ENCODE peak calls at places on chromosome 4, in four cellular contexts. R, K, J and Z are unnamed samples. For H3K9me3, the result is how much of the 10 kb centered on the place peaks cover.

GRCh38 chr4:188275686-188276085 is 136.4 kb downstream of the TRIML1 start:
- DNase-seq in R (no peak), J (no peak), K (no peak), Z (no peak)

GRCh38 chr4:57374866-57375595 is 264.8 kb upstream of the IGFBP7 start:
- DNase-seq in J (no peak), R (no peak), K (no peak), Z (no peak)

GRCh38 chr4:20954541-20954940 is 254.3 kb downstream of the PACRGL start:
- DNase-seq in K (no peak), R (no peak), J (no peak), Z (no peak)

GRCh38 chr4:114998316-114998715 is 115.1 kb downstream of the NDST4 start:
- DNase-seq in R (no peak), K (no peak), J (no peak), Z (no peak)

GRCh38 chr4:169115897-169116254 is 105.8 kb upstream of the CBR4 start:
- DNase-seq in R (peak), J (no peak), K (no peak), Z (peak)

GRCh38 chr4:87166296-87166854 is 54.0 kb downstream of the KLHL8 start:
- DNase-seq in R (no peak), J (no peak), K (no peak), Z (no peak)

GRCh38 chr4:159227984-159228383 is 125.1 kb downstream of the RAPGEF2 start:
- DNase-seq in R (peak), J (peak), K (no peak), Z (no peak)

GRCh38 chr4:8516996-8517550 is 63.1 kb upstream of the GPR78 start:
- DNase-seq in J (no peak), R (no peak), K (no peak), Z (no peak)

GRCh38 chr4:26325191-26325590 is 4.4 kb downstream of the RBPJ start:
- DNase-seq in J (peak), K (no peak), R (peak), Z (no peak)

GRCh38 chr4:128639586-128640270 is 169.8 kb upstream of the JADE1 start:
- DNase-seq in R (no peak), J (no peak), K (no peak), Z (no peak)

GRCh38 chr4:41362647-41363383 is 106.1 kb downstream of the UCHL1 start:
- DNase-seq in K (no peak), R (no peak), J (no peak), Z (no peak)

GRCh38 chr4:41361831-41362646 is 105.3 kb downstream of the UCHL1 start:
- DNase-seq in R (no peak), J (no peak), K (no peak), Z (no peak)

GRCh38 chr4:41359836-41360213 is 103.1 kb downstream of the UCHL1 start:
- DNase-seq in K (no peak), J (no peak), R (no peak), Z (no peak)

GRCh38 chr4:41360214-41360910 is 103.6 kb downstream of the UCHL1 start:
- DNase-seq in K (peak), J (no peak), R (no peak), Z (no peak)

GRCh38 chr4:41360911-41361830 is 104.4 kb downstream of the UCHL1 start:
- DNase-seq in K (no peak), J (no peak), R (no peak), Z (no peak)
- TF ChIP-seq POLR2AphosphoS5 in K (no peak), J (no peak), R (no peak), Z (no peak)

GRCh38 chr4:453267-453666 is 45.7 kb downstream of the ZNF721 start:
- DNase-seq in R (no peak), J (no peak), K (no peak), Z (no peak)
- H3K9me3 ChIP-seq in R (under half), J (half or more), K (under half), Z (half or more)

GRCh38 chr4:105346869-105347268 is 127.0 kb downstream of the PPA2 start:
- DNase-seq in J (no peak), K (no peak), R (no peak), Z (no peak)

GRCh38 chr4:105357258-105357657 is 116.6 kb downstream of the PPA2 start:
- DNase-seq in J (no peak), K (no peak), R (no peak), Z (no peak)

GRCh38 chr4:105350859-105351494 is 122.9 kb downstream of the PPA2 start:
- DNase-seq in R (no peak), J (no peak), K (no peak), Z (no peak)

GRCh38 chr4:105348719-105349118 is 125.1 kb downstream of the PPA2 start:
- DNase-seq in K (no peak), J (peak), R (no peak), Z (no peak)

GRCh38 chr4:105352826-105353225 is 121.0 kb downstream of the PPA2 start:
- DNase-seq in J (no peak), R (no peak), K (peak), Z (no peak)
- TF ChIP-seq TCF7L2 in J (no peak), R (no peak), K (no peak), Z (no peak)

DNA sequence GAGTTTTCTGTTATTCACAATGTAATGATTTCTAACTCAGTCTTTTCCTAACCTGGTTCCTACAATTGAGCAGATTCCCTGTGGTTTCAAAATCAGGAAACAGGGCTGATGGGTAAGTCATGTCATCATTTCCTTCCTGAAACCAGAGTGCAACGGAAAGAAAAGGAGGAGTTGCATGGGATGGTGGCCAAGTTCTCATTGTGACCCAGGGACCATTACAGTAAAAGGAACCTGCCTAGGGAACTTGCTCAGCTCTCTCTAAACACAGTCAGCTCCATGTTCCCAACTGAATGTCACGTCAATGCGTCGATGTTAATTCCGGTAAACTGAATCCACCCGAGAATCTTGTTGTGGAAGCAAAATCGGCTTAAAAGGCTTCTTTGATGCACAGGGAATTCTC is 51.2 kb downstream of the LGI2 start:
- DNase-seq in R (no peak), K (no peak), J (no peak), Z (no peak)
- TF ChIP-seq POLR2AphosphoS5 in R (no peak), K (no peak), J (no peak), Z (no peak)

GRCh38 chr4:28548549-28548948 is 1687.9 kb downstream of the STIM2 start:
- DNase-seq in K (no peak), R (no peak), J (no peak), Z (no peak)
- H3K9me3 ChIP-seq in K (under half), R (under half), J (half or more), Z (under half)

GRCh38 chr4:5156677-5157076 is 105.4 kb downstream of the STK32B start:
- DNase-seq in K (no peak), R (no peak), J (no peak), Z (no peak)
- TF ChIP-seq TCF7L2 in K (no peak), R (no peak), J (no peak), Z (no peak)